ENCODE peak calls at places on chromosomes 7 and 10, in seven cellular contexts. U, M, X, H, C, T and E are unnamed samples.

GRCh38 chr10:30812018-30812851 is 182.7 kb upstream of the LYZL2 start:
- DNase-seq in T (peak; percentile 55), M (peak; percentile 89), H (no peak), U (no peak), C (peak; percentile 86), X (peak; percentile 95), E (peak; percentile 27)

GRCh38 chr7:107387573-107388219 is 82.2 kb upstream of the GPR22 start:
- DNase-seq in M (no peak), X (peak; percentile 83), H (no peak), C (peak; percentile 69), T (peak; percentile 64), U (no peak), E (no peak)

GRCh38 chr10:69179089-69179742 is 818 bp upstream of the SUPV3L1 start:
- DNase-seq in M (no peak), T (peak; percentile 32), U (no peak), H (no peak), C (no peak), X (no peak), E (no peak)

GRCh38 chr10:29480281-29480954 is 154.4 kb downstream of the SVIL start:
- DNase-seq in T (no peak), H (no peak), M (no peak), X (no peak), C (no peak), U (no peak), E (no peak)

GRCh38 chr10:1576467-1577259 is 160.7 kb downstream of the ADARB2 start:
- DNase-seq in T (no peak), M (peak; percentile 24), H (no peak), U (no peak), C (no peak), X (no peak), E (no peak)

GRCh38 chr7:128174391-128174790 is 66.7 kb upstream of the LEP start:
- DNase-seq in X (no peak), U (peak; percentile 41), C (no peak), M (no peak), T (no peak), H (no peak), E (no peak)

GRCh38 chr10:113743594-113743993 is 7.9 kb upstream of the PLEKHS1 start:
- DNase-seq in M (no peak), C (no peak), T (no peak), X (no peak), U (no peak), H (no peak), E (no peak)

GRCh38 chr7:157669768-157670345 is 333.1 kb downstream of the DNAJB6 start:
- DNase-seq in T (no peak), X (no peak), H (no peak), C (no peak), U (no peak), M (peak; percentile 58), E (no peak)

GRCh38 chr10:114940735-114941134 is 2.7 kb downstream of the TRUB1 start:
- DNase-seq in C (no peak), T (no peak), X (peak; percentile 35), M (no peak), U (no peak), H (no peak), E (no peak)

GRCh38 chr10:110153396-110153795 is 54.0 kb upstream of the MXI1 start:
- DNase-seq in C (no peak), U (no peak), H (no peak), X (no peak), M (no peak), T (no peak), E (no peak)

GRCh38 chr7:122896509-122896908 is 10.2 kb upstream of the CADPS2 start:
- DNase-seq in H (no peak), C (no peak), T (no peak), M (no peak), X (peak; percentile 7), U (no peak), E (no peak)

GRCh38 chr10:8618834-8619233 is 564.3 kb downstream of the GATA3 start:
- DNase-seq in C (no peak), H (no peak), X (no peak), T (no peak), M (no peak), U (no peak), E (no peak)

GRCh38 chr10:46240684-46241565 is 45.9 kb upstream of the ANTXRL start:
- DNase-seq in H (no peak), U (no peak), C (no peak), M (no peak), T (no peak), X (no peak), E (peak; percentile 10)

GRCh38 chr10:23280420-23281043 is 64.1 kb downstream of the C10orf67 start:
- DNase-seq in T (no peak), H (no peak), C (no peak), U (no peak), X (no peak), M (no peak), E (no peak)

GRCh38 chr7:43502941-43503340 is 80.0 kb upstream of the STK17A start:
- DNase-seq in C (no peak), X (no peak), H (no peak), U (no peak), M (no peak), T (no peak), E (no peak)

GRCh38 chr10:102612964-102613275 is 31.4 kb upstream of the TRIM8 start:
- DNase-seq in M (peak; percentile 55), H (no peak), C (no peak), U (no peak), X (no peak), T (no peak), E (no peak)

GRCh38 chr10:49593564-49593875 is 16.6 kb upstream of the SLC18A3 start:
- DNase-seq in C (no peak), M (no peak), X (no peak), T (no peak), H (no peak), U (no peak), E (no peak)

GRCh38 chr7:75660566-75661215 is 78.0 kb downstream of the HIP1 start:
- DNase-seq in U (no peak), C (no peak), H (no peak), M (no peak), T (no peak), X (no peak), E (no peak)

GRCh38 chr7:17971392-17971791 is 31.1 kb upstream of the SNX13 start:
- DNase-seq in T (no peak), M (no peak), U (no peak), X (peak; percentile 32), C (no peak), H (no peak), E (no peak)

GRCh38 chr7:132351858-132352539 is 224.3 kb downstream of the PLXNA4 start:
- DNase-seq in U (no peak), C (no peak), H (no peak), M (no peak), X (no peak), T (no peak), E (no peak)

GRCh38 chr10:77290528-77291155 is 347.0 kb downstream of the KCNMA1 start:
- DNase-seq in U (no peak), C (peak; percentile 97), X (peak; percentile 93), T (peak; percentile 32), M (peak; percentile 17), H (no peak), E (no peak)

GRCh38 chr7:80533287-80533686 is 21.4 kb upstream of the GNAT3 start:
- DNase-seq in H (no peak), M (no peak), C (peak; percentile 25), X (no peak), T (no peak), U (no peak), E (no peak)

GRCh38 chr10:28910960-28911359 is 233.6 kb downstream of the BAMBI start:
- DNase-seq in X (peak; percentile 41), M (no peak), H (no peak), U (no peak), C (peak; percentile 25), T (no peak), E (no peak)

GRCh38 chr7:133353775-133354174 is 100.9 kb downstream of the EXOC4 start:
- DNase-seq in M (no peak), C (no peak), U (no peak), H (no peak), X (no peak), T (no peak), E (no peak)

GRCh38 chr7:8177109-8177933 is 84.6 kb downstream of the ICA1 start:
- DNase-seq in M (no peak), X (no peak), U (no peak), H (no peak), T (no peak), C (no peak), E (no peak)

GRCh38 chr10:118341678-118342637 is at the start of gene FAM204A:
- DNase-seq in M (peak; percentile 96), C (peak; percentile 94), U (peak; percentile 93), H (peak; percentile 96), T (peak; percentile 95), X (peak; percentile 93), E (peak; percentile 92)

GRCh38 chr10:118340486-118340885 is 1.6 kb downstream of the FAM204A start:
- DNase-seq in X (no peak), U (no peak), H (no peak), C (no peak), T (no peak), M (no peak), E (no peak)

GRCh38 chr10:118343115-118343514 is 991 bp upstream of the FAM204A start:
- DNase-seq in H (no peak), M (no peak), U (no peak), T (no peak), C (peak; percentile 11), X (peak; percentile 1), E (no peak)

GRCh38 chr10:118343549-118343948 is 1.4 kb upstream of the FAM204A start:
- DNase-seq in H (no peak), U (no peak), M (no peak), C (no peak), T (no peak), X (no peak), E (no peak)

GRCh38 chr10:118342638-118343020 is 505 bp upstream of the FAM204A start:
- DNase-seq in C (no peak), H (no peak), M (no peak), T (no peak), X (no peak), U (no peak), E (no peak)
- TF ChIP-seq CTCF in C (peak; percentile 18), H (no peak), M (no peak), T (peak; percentile 11), X (no peak), U (no peak), E (no peak)

DNA sequence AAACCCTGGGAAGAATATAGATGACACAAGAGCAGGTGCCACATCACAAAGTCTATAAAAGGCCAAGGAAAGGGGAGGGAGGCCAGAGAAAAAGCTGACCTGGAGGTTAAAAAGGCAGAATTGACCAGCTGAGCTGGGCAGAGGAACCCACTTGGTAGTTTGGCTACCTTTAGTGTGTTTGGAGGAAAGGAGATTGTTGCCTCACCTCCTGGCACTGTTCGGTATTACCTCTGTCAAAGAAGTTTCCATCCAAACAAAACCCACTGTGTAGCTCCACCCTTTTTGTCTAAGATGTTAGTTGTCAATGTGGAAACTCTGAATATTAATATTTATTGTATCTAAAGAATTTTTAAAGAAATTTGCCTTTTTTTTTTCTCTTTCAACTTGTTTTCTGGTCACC is 23.4 kb downstream of the ENTPD7 start:
- DNase-seq in T (no peak), M (no peak), H (no peak), U (no peak), C (no peak), X (no peak), E (no peak)
- TF ChIP-seq CTCF in T (peak; percentile 15), M (no peak), H (peak; percentile 14), U (peak; percentile 19), C (peak; percentile 39), X (peak; percentile 22), E (no peak)

GRCh38 chr10:128116851-128117615 is 9.2 kb downstream of the MKI67 start:
- DNase-seq in T (no peak), X (no peak), U (no peak), M (no peak), H (no peak), C (no peak), E (no peak)
- TF ChIP-seq CTCF in T (no peak), X (peak; percentile 17), U (no peak), M (no peak), H (no peak), C (peak; percentile 54), E (no peak)

GRCh38 chr10:123044391-123044790 is 35.6 kb downstream of the ACADSB start:
- DNase-seq in T (no peak), X (peak; percentile 11), U (no peak), M (no peak), C (no peak), H (no peak), E (no peak)
- TF ChIP-seq CTCF in T (peak; percentile 26), X (peak; percentile 10), U (no peak), M (no peak), C (no peak), H (no peak), E (no peak)